ENCODE peak calls at places on chromosomes 16 and 17, in ten cellular contexts. S is activated CD4-positive, alpha-beta T cell treated with anti-CD3 and anti-CD28 coated beads, Interleukin-2, amount 10 ng/mL, durations not matched to agents 7 days and 5 days; P is A549; G is fibroblast of pulmonary artery; T is NCI-H345; K is AG10803; W is T47D; M is MCF 10A; V is Panc1; Z is DMS153. F is an unnamed sample.

GRCh38 chr17:41800601-41801373 is 11.0 kb downstream of the P3H4 start:
- DNase-seq in W (peak), T (peak), Z (peak), S (no peak), M (peak), K (peak), V (no peak), P (peak), G (peak), F (no peak)

GRCh38 chr16:88353232-88353631 is 29.5 kb upstream of the ZNF469 start:
- DNase-seq in M (no peak), W (no peak), P (no peak), G (no peak), V (no peak), K (no peak), Z (no peak), S (no peak), T (no peak), F (no peak)

GRCh38 chr17:65173951-65174683 is 36.9 kb downstream of the RGS9 start:
- DNase-seq in T (no peak), S (no peak), G (no peak), P (no peak), W (no peak), M (no peak), K (no peak), Z (no peak), V (no peak), F (no peak)

GRCh38 chr16:84501077-84501735 is 3.3 kb downstream of the MEAK7 start:
- DNase-seq in T (no peak), G (no peak), K (peak), M (peak), P (peak), W (no peak), V (peak), Z (no peak), S (no peak), F (no peak)

GRCh38 chr16:67372664-67373063 is 20.6 kb downstream of the TPPP3 start:
- DNase-seq in V (no peak), P (no peak), K (peak), T (peak), S (no peak), G (peak), Z (no peak), W (peak), M (peak), F (no peak)

GRCh38 chr16:66357523-66357928 is 9.0 kb upstream of the CDH5 start:
- DNase-seq in Z (peak), M (peak), P (peak), T (peak), K (peak), W (peak), V (no peak), G (peak), S (peak), F (no peak)

GRCh38 chr17:81466564-81467472 is 45.8 kb downstream of the ACTG1 start:
- DNase-seq in K (no peak), P (no peak), V (no peak), M (no peak), W (no peak), G (no peak), T (no peak), S (no peak), Z (no peak), F (no peak)

GRCh38 chr16:54931041-54931756 is 534 bp downstream of the IRX5 start:
- DNase-seq in P (peak), W (no peak), K (no peak), M (peak), Z (no peak), V (no peak), G (no peak), T (peak), S (no peak), F (no peak)

GRCh38 chr17:7916799-7917198 is 710 bp upstream of the RNF227 start:
- DNase-seq in M (peak), G (peak), P (no peak), T (no peak), V (no peak), K (peak), W (no peak), Z (no peak), S (no peak), F (no peak)

GRCh38 chr17:38877130-38877851 is 7.4 kb downstream of the LASP1 start:
- DNase-seq in S (peak), M (no peak), T (no peak), V (no peak), Z (peak), K (no peak), W (no peak), G (no peak), P (no peak), F (no peak)

GRCh38 chr17:32820440-32820839 is 56.5 kb downstream of the MYO1D start:
- DNase-seq in M (no peak), K (no peak), S (no peak), G (no peak), Z (no peak), W (no peak), T (no peak), V (no peak), P (no peak), F (no peak)

GRCh38 chr17:45020354-45021138 is 30.9 kb downstream of the DCAKD start:
- DNase-seq in G (peak), T (no peak), V (no peak), P (no peak), Z (peak), M (no peak), W (no peak), S (no peak), K (peak), F (no peak)